ENCODE peak calls at places on chromosomes 13 and 19, in five cellular contexts. D is stomach, U is PC-3, Z is left ventricle myocardium inferior, Q is HepG2. T is an unnamed sample. For H3K27me3 and H3K36me3, the result is how much of the 10 kb centered on the place peaks cover.

GRCh38 chr13:100301418-100301817 is 212.5 kb downstream of the PCCA start:
- DNase-seq in Q (no peak), U (no peak), D (no peak), Z (no peak), T (no peak)

GRCh38 chr19:3984908-3985642 is at the start of gene EEF2:
- DNase-seq in Q (peak), D (peak), U (peak), Z (peak), T (peak)

GRCh38 chr13:73300718-73301425 is 242.1 kb downstream of the KLF5 start:
- DNase-seq in Z (no peak), Q (no peak), U (no peak), D (no peak), T (no peak)

GRCh38 chr13:113035209-113035800 is 66.3 kb downstream of the MCF2L start:
- DNase-seq in D (no peak), U (no peak), Q (no peak), Z (no peak), T (no peak)

GRCh38 chr13:112969692-112970338 is 801 bp downstream of the MCF2L start:
- DNase-seq in U (no peak), Q (no peak), Z (no peak), D (no peak), T (no peak)

GRCh38 chr19:16327911-16328823 is 3.5 kb downstream of the KLF2 start:
- DNase-seq in Z (peak), Q (no peak), D (peak), U (no peak), T (peak)

GRCh38 chr13:30341815-30342570 is 34.6 kb upstream of the KATNAL1 start:
- DNase-seq in Z (peak), D (peak), U (peak), Q (no peak), T (peak)

GRCh38 chr13:67367385-67367784 is 137.2 kb upstream of the PCDH9 start:
- DNase-seq in Z (no peak), U (no peak), Q (no peak), D (no peak), T (no peak)

GRCh38 chr13:33249066-33249465 is 36.5 kb downstream of the STARD13 start:
- DNase-seq in Z (no peak), Q (no peak), D (no peak), U (peak), T (peak)

GRCh38 chr13:19836472-19836871 is 27.0 kb downstream of the ZMYM5 start:
- DNase-seq in D (no peak), Z (no peak), Q (no peak), U (peak), T (peak)

GRCh38 chr13:23516190-23516589 is 54.0 kb upstream of the TNFRSF19 start:
- DNase-seq in U (no peak), Z (no peak), D (no peak), Q (no peak), T (no peak)

GRCh38 chr13:46134961-46135522 is 30.2 kb upstream of the CPB2 start:
- DNase-seq in Q (peak), Z (no peak), D (peak), U (peak), T (peak)

GRCh38 chr13:64551755-64552154 is 2678.4 kb downstream of the PCDH9 start:
- DNase-seq in U (peak), Z (no peak), D (no peak), Q (no peak), T (peak)

GRCh38 chr19:45141203-45141900 is 19.4 kb downstream of the NKPD1 start:
- DNase-seq in Z (no peak), Q (no peak), D (no peak), U (no peak), T (no peak)

GRCh38 chr19:29260477-29261317 is 47.7 kb upstream of the UQCRFS1 start:
- DNase-seq in Z (no peak), D (no peak), Q (peak), U (no peak), T (no peak)

GRCh38 chr13:66358564-66358963 is 871.6 kb downstream of the PCDH9 start:
- DNase-seq in D (no peak), U (no peak), Q (no peak), Z (no peak), T (no peak)

GRCh38 chr13:66348745-66349720 is 881.1 kb downstream of the PCDH9 start:
- DNase-seq in U (no peak), Z (peak), D (no peak), Q (no peak), T (no peak)

GRCh38 chr13:66354880-66355279 is 875.3 kb downstream of the PCDH9 start:
- DNase-seq in Z (no peak), U (no peak), D (no peak), Q (no peak), T (peak)

GRCh38 chr13:66349945-66350344 is 880.2 kb downstream of the PCDH9 start:
- DNase-seq in U (no peak), Q (no peak), D (no peak), Z (no peak), T (no peak)

DNA sequence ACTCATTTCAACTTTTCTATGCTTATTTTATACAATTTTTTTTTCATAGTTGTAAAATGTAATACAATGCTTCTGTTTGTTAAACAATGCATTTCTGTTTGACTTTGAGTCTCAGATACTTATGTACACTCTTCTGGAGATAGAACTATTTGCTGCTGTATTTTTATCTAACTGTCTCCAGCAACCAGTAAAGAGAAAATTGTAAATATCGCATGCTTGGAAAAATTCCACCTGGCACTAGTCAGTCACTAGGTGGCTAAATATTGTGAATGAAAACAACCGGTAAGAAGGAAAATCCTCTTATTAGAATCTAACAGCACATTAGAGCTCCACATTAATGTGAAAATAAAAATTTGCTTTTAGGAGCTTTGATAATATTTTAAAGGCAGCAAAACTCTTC is 876.5 kb downstream of the PCDH9 start:
- DNase-seq in Z (no peak), U (peak), D (no peak), Q (no peak), T (no peak)
- TF ChIP-seq CTCF in Z (no peak), U (no peak), D (no peak), Q (no peak), T (no peak)

GRCh38 chr19:46491975-46492682 is 3.5 kb downstream of the PNMA8B start:
- DNase-seq in Q (no peak), U (no peak), D (no peak), Z (no peak), T (no peak)
- H3K27me3 ChIP-seq in Q (under half), U (under half), D (half or more), Z (half or more), T (under half)

DNA sequence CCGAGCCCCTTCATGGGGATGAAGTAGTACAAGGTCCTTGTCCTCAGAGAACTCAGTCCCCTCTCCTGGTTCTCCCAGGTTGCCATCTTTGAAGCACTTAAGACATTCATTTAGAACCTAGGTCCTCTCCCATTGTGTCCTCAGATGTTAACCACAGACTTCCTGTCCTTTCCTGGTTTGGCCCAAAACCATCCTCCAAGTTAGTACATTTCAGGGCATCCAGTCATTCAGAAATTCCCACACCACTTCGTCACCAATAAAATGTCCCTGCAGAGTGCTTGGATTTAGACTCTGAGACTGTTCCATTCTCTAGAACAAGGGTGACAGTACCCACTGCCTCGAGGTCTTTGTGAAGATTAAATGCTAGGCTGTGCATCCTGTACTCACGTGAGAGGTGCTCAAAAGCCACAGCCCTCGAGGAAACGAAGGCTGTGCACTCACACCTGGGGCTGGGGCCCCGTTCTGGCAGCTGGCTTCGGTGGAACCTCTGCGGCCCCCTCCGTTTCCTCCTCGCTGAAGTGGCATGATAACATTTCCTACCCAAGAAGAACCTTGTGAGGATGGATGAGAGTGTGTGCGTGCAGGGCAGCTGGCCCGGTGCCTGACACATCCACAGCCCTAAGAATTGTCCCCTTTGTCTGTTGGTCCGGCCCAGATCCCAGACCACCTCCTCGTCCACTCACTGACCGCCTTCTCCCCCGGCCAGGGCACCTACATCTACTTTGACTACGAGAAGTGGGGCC is 4.7 kb downstream of the LENG1 start:
- DNase-seq in Z (no peak), U (no peak), Q (no peak), D (no peak), T (no peak)
- H3K36me3 ChIP-seq in Z (half or more), U (half or more), Q (half or more), D (half or more), T (under half)

GRCh38 chr13:40813662-40814454 is 24.4 kb downstream of the SLC25A15 start:
- DNase-seq in D (no peak), Q (peak), U (peak), Z (no peak), T (peak)
- TF ChIP-seq CTCF in D (peak), Q (peak), U (peak), Z (peak), T (peak)

GRCh38 chr19:31346660-31347059 is 2.6 kb downstream of the TSHZ3 start:
- DNase-seq in Z (no peak), D (no peak), U (no peak), Q (no peak), T (no peak)

GRCh38 chr19:31348416-31349159 is 648 bp downstream of the TSHZ3 start:
- DNase-seq in U (no peak), D (no peak), Z (peak), Q (no peak), T (no peak)

GRCh38 chr19:31349160-31349881 is at the start of gene TSHZ3:
- DNase-seq in Q (no peak), U (peak), D (peak), Z (peak), T (peak)

GRCh38 chr19:31347356-31347755 is 1.9 kb downstream of the TSHZ3 start:
- DNase-seq in D (no peak), Q (no peak), U (no peak), Z (no peak), T (no peak)

DNA sequence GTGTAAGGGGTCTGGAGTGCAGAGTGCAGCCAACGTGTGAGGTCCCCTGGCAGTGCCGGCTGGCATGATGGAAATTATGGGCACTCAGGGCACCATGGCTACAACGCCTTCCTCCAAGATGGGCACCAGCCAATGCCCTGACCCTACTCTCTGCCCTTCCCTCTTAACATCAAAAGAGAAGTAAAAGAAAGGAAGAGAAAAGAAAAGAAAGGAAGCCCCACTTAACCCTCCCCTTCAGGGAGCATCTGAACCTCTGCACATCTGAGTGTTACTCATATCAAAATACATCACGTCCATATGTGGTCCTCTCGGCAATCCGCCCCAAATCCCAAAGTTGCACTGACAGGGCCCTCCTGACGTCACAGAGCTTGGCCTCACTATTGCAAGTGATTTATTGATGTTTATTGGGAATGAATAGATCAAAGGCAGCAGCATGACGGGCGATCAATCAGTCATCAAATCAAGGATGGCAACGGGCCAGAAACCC is 1.4 kb downstream of the TSHZ3 start:
- DNase-seq in D (no peak), Z (no peak), Q (no peak), U (no peak), T (no peak)
- H3K27me3 ChIP-seq in D (under half), Z (under half), Q (under half), U (under half), T (under half)

GRCh38 chr19:5260381-5260967 is 80.1 kb downstream of the PTPRS start:
- DNase-seq in Z (no peak), Q (no peak), D (no peak), U (no peak), T (no peak)
- H3K36me3 ChIP-seq in Z (half or more), Q (under half), D (half or more), U (under half), T (under half)

GRCh38 chr13:75685239-75685697 is 49.1 kb downstream of the LMO7 start:
- DNase-seq in Q (peak), D (no peak), Z (no peak), U (peak), T (peak)
- TF ChIP-seq CTCF in Q (no peak), D (no peak), Z (no peak), U (peak), T (peak)

GRCh38 chr19:17982430-17982829 is 15.5 kb downstream of the KCNN1 start:
- DNase-seq in Z (no peak), Q (no peak), D (no peak), U (no peak), T (no peak)
- H3K27me3 ChIP-seq in Z (half or more), Q (under half), D (under half), U (under half), T (under half)